ENCODE peak calls at places on chromosomes 1 and 21, in six cellular contexts. H is HepG2, W is H1, Q is K562, S is GM12878, K is HCT116. V is an unnamed sample.

GRCh38 chr1:231467986-231468385 is 45.9 kb upstream of the EGLN1 start:
- DNase-seq in W (no peak), S (no peak), H (no peak), K (no peak), Q (no peak), V (no peak)

GRCh38 chr1:248843687-248844086 is 5.7 kb downstream of the ZNF672 start:
- DNase-seq in S (no peak), Q (no peak), K (no peak), H (no peak), W (no peak), V (no peak)

GRCh38 chr1:20988030-20988825 is 188.5 kb downstream of the EIF4G3 start:
- DNase-seq in Q (no peak), K (no peak), W (no peak), S (no peak), H (no peak), V (no peak)

GRCh38 chr1:208880433-208881100 is 636.4 kb upstream of the PLXNA2 start:
- DNase-seq in H (no peak), K (no peak), W (no peak), S (no peak), Q (no peak), V (peak; percentile 68)

GRCh38 chr1:14826172-14826636 is 227.7 kb downstream of the KAZN start:
- DNase-seq in Q (no peak), S (no peak), H (no peak), K (no peak), W (no peak), V (no peak)

GRCh38 chr21:25577765-25578069 is 29.6 kb downstream of the MRPL39 start:
- DNase-seq in S (no peak), W (no peak), H (no peak), Q (no peak), K (no peak), V (no peak)

GRCh38 chr1:66231162-66232077 is 302.5 kb upstream of the SGIP1 start:
- DNase-seq in H (no peak), Q (no peak), K (peak; percentile 73), S (no peak), W (no peak), V (peak; percentile 40)

GRCh38 chr1:19664453-19665043 is at the start of gene HTR6:
- DNase-seq in K (no peak), Q (peak; percentile 73), S (no peak), H (no peak), W (no peak), V (no peak)

GRCh38 chr1:167171286-167171929 is 49.3 kb upstream of the POU2F1 start:
- DNase-seq in K (no peak), Q (no peak), W (no peak), H (no peak), S (no peak), V (no peak)

GRCh38 chr1:96944743-96945142 is 223.2 kb downstream of the PTBP2 start:
- DNase-seq in S (no peak), Q (no peak), K (no peak), H (no peak), W (no peak), V (no peak)

GRCh38 chr21:26834181-26834945 is 10.8 kb downstream of the ADAMTS1 start:
- DNase-seq in K (no peak), W (no peak), H (no peak), Q (no peak), S (no peak), V (no peak)

GRCh38 chr1:156129687-156130577 is 15.4 kb downstream of the LMNA start:
- DNase-seq in W (peak; percentile 95), K (peak; percentile 93), Q (peak; percentile 77), H (peak; percentile 98), S (no peak), V (peak; percentile 94)

GRCh38 chr1:219331424-219331823 is 157.7 kb downstream of the LYPLAL1 start:
- DNase-seq in H (peak; percentile 53), Q (no peak), S (no peak), K (no peak), W (no peak), V (no peak)

GRCh38 chr1:34408011-34408410 is 231.3 kb downstream of the C1orf94 start:
- DNase-seq in W (no peak), K (no peak), S (no peak), H (no peak), Q (no peak), V (no peak)

GRCh38 chr1:157992813-157993178 is 649 bp upstream of the KIRREL1 start:
- DNase-seq in W (no peak), Q (no peak), S (no peak), H (no peak), K (no peak), V (no peak)

GRCh38 chr1:157993179-157994080 is at the start of gene KIRREL1:
- DNase-seq in W (no peak), H (no peak), S (no peak), K (no peak), Q (no peak), V (peak; percentile 74)

GRCh38 chr1:157994704-157995540 is 1.5 kb downstream of the KIRREL1 start:
- DNase-seq in W (no peak), S (no peak), H (no peak), Q (no peak), K (no peak), V (peak; percentile 51)

GRCh38 chr1:157995575-157996169 is 2.2 kb downstream of the KIRREL1 start:
- DNase-seq in W (no peak), Q (no peak), S (no peak), H (no peak), K (no peak), V (no peak)

GRCh38 chr1:157994081-157994581 is 686 bp downstream of the KIRREL1 start:
- DNase-seq in K (no peak), Q (no peak), W (no peak), H (no peak), S (no peak), V (peak; percentile 25)
- H3K27me3 ChIP-seq in K (no peaks in the 10 kb centered on the region), Q (peaks cover 8% of the 10 kb centered on the region), W (no peaks in the 10 kb centered on the region), H (no peaks in the 10 kb centered on the region), S (peaks cover 6% of the 10 kb centered on the region), V (peaks cover 9% of the 10 kb centered on the region)

GRCh38 chr1:205926213-205926612 is 17.0 kb downstream of the SLC26A9 start:
- DNase-seq in W (no peak), S (no peak), H (no peak), K (no peak), Q (no peak), V (no peak)
- TF ChIP-seq MAX in W (no peak), S (no peak), H (no peak), K (no peak), Q (no peak), V (no peak)

GRCh38 chr1:38804062-38804886 is 55.3 kb downstream of the RRAGC start:
- DNase-seq in K (no peak), W (no peak), Q (no peak), H (no peak), S (no peak), V (no peak)
- TF ChIP-seq EZH2 in K (no peak), W (no peak), Q (no peak), H (no peak), S (no peak), V (peak; percentile 82)

DNA sequence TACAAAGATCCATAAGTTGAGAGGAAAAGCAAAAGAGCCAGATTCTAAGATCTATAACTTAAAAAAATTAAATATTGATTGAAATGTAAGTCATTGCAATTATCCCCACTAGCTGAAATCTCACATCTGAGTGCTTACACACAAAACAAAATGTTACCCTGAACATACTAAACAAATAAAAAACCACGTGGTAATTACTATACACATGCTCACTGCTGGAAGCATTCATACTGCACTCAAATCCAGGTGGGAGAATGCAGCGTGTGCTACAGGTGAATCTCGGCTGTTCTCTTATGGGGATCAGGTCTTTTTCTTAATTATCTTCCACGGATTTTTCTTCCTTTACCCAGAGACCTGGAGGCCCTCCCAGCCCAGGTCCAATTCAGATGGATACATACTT is 74.3 kb downstream of the SDC3 start:
- DNase-seq in W (no peak), Q (no peak), S (no peak), H (no peak), K (no peak), V (no peak)
- H3K27me3 ChIP-seq in W (no peaks in the 10 kb centered on the region), Q (peaks cover 33% of the 10 kb centered on the region), S (peaks cover 2% of the 10 kb centered on the region), H (no peaks in the 10 kb centered on the region), K (peaks cover 5% of the 10 kb centered on the region), V (peaks cover 62% of the 10 kb centered on the region)

GRCh38 chr1:203090667-203091320 is 5.0 kb upstream of the MYOG start:
- DNase-seq in S (no peak), H (no peak), Q (no peak), W (no peak), K (no peak), V (no peak)

GRCh38 chr1:203088441-203088840 is 2.6 kb upstream of the MYOG start:
- DNase-seq in W (no peak), S (no peak), Q (no peak), K (no peak), H (no peak), V (no peak)

GRCh38 chr1:203089001-203089650 is 3.3 kb upstream of the MYOG start:
- DNase-seq in K (no peak), Q (no peak), H (peak; percentile 12), W (no peak), S (no peak), V (no peak)

GRCh38 chr1:203091761-203092330 is 6.0 kb upstream of the MYOG start:
- DNase-seq in H (no peak), S (no peak), Q (no peak), W (no peak), K (no peak), V (no peak)

GRCh38 chr1:203089651-203090045 is 3.8 kb upstream of the MYOG start:
- DNase-seq in Q (no peak), K (no peak), S (no peak), W (no peak), H (no peak), V (no peak)
- TF ChIP-seq MAX in Q (no peak), K (no peak), S (no peak), W (no peak), H (no peak), V (no peak)

GRCh38 chr21:33027401-33028185 is 1.9 kb downstream of the OLIG2 start:
- DNase-seq in H (no peak), W (no peak), K (no peak), Q (no peak), S (no peak), V (no peak)
- TF ChIP-seq EZH2 in H (no peak), W (peak; percentile 28), K (no peak), Q (no peak), S (no peak), V (peak; percentile 88)

GRCh38 chr1:158520021-158520420 is 34.2 kb downstream of the OR6Y1 start:
- DNase-seq in W (no peak), H (no peak), K (no peak), Q (no peak), S (no peak), V (no peak)

GRCh38 chr1:158527190-158527815 is 26.9 kb downstream of the OR6Y1 start:
- DNase-seq in S (no peak), W (no peak), Q (no peak), H (peak; percentile 53), K (no peak), V (peak; percentile 24)

GRCh38 chr1:158520955-158521665 is 33.1 kb downstream of the OR6Y1 start:
- DNase-seq in H (no peak), Q (no peak), S (no peak), K (no peak), W (no peak), V (no peak)

GRCh38 chr1:158516966-158517365 is 37.2 kb downstream of the OR6Y1 start:
- DNase-seq in W (no peak), H (no peak), S (no peak), K (no peak), Q (no peak), V (no peak)

GRCh38 chr1:158521666-158522058 is 32.5 kb downstream of the OR6Y1 start:
- DNase-seq in H (no peak), Q (no peak), S (no peak), W (no peak), K (no peak), V (no peak)
- H3K27me3 ChIP-seq in H (no peaks in the 10 kb centered on the region), Q (no peaks in the 10 kb centered on the region), S (no peaks in the 10 kb centered on the region), W (no peaks in the 10 kb centered on the region), K (no peaks in the 10 kb centered on the region), V (no peaks in the 10 kb centered on the region)

V was measured in endothelial cell of umbilical vein.